ENCODE peak calls at places on chromosomes 4 and X, in four cellular contexts. One of them, this sample, is unnamed.

GRCh38 chrX:86078650-86079049 is 31.3 kb upstream of the CHM start:
- DNase-seq in H1: no peak
- DNase-seq in mesendoderm: peak
- DNase-seq in IMR-90: no peak
- DNase-seq in this sample: no peak

GRCh38 chr4:169756971-169757574 is 671 bp downstream of the HPF1 start:
- DNase-seq in IMR-90: no peak
- DNase-seq in mesendoderm: no peak
- DNase-seq in H1: no peak
- DNase-seq in this sample: no peak

GRCh38 chr4:74158561-74159396 is 861 bp downstream of the MTHFD2L start:
- DNase-seq in mesendoderm: peak
- DNase-seq in H1: no peak
- DNase-seq in IMR-90: peak
- DNase-seq in this sample: no peak

GRCh38 chrX:135295238-135295943 is 13.9 kb upstream of the ETDC start:
- DNase-seq in IMR-90: peak
- DNase-seq in mesendoderm: peak
- DNase-seq in H1: peak
- DNase-seq in this sample: peak

GRCh38 chr4:13427599-13428325 is 56.4 kb downstream of the RAB28 start:
- DNase-seq in H1: no peak
- DNase-seq in mesendoderm: peak
- DNase-seq in IMR-90: peak
- DNase-seq in this sample: no peak

GRCh38 chr4:175419120-175419774 is 392.8 kb downstream of the GPM6A start:
- DNase-seq in IMR-90: peak
- DNase-seq in H1: no peak
- DNase-seq in mesendoderm: peak
- DNase-seq in this sample: no peak

GRCh38 chr4:180827610-180828009 is 1415.6 kb upstream of the TENM3 start:
- DNase-seq in mesendoderm: peak
- DNase-seq in IMR-90: peak
- DNase-seq in H1: no peak
- DNase-seq in this sample: peak

GRCh38 chrX:35590210-35590609 is 207.9 kb upstream of the MAGEB16 start:
- DNase-seq in mesendoderm: no peak
- DNase-seq in H1: no peak
- DNase-seq in IMR-90: no peak
- DNase-seq in this sample: no peak

GRCh38 chrX:37405954-37406353 is 56.8 kb downstream of the PRRG1 start:
- DNase-seq in IMR-90: peak
- DNase-seq in H1: no peak
- DNase-seq in mesendoderm: no peak
- DNase-seq in this sample: no peak

GRCh38 chrX:101395789-101396188 is 5.0 kb downstream of the RPL36A start:
- DNase-seq in IMR-90: no peak
- DNase-seq in H1: no peak
- DNase-seq in mesendoderm: no peak
- DNase-seq in this sample: no peak

GRCh38 chr4:2276581-2277325 is 14.8 kb upstream of the MXD4 start:
- DNase-seq in mesendoderm: no peak
- DNase-seq in IMR-90: no peak
- DNase-seq in H1: no peak
- DNase-seq in this sample: no peak

GRCh38 chr4:169315530-169316306 is 45.0 kb upstream of the SH3RF1 start:
- DNase-seq in IMR-90: peak
- DNase-seq in mesendoderm: peak
- DNase-seq in H1: no peak
- DNase-seq in this sample: no peak

GRCh38 chr4:10460313-10461047 is 3.3 kb upstream of the ZNF518B start:
- DNase-seq in mesendoderm: no peak
- DNase-seq in IMR-90: no peak
- DNase-seq in H1: no peak
- DNase-seq in this sample: no peak

GRCh38 chr4:153276966-153277365 is 67.5 kb upstream of the MND1 start:
- DNase-seq in mesendoderm: no peak
- DNase-seq in IMR-90: no peak
- DNase-seq in H1: no peak
- DNase-seq in this sample: no peak

GRCh38 chr4:84470204-84470785 is 28.8 kb downstream of the NKX6-1 start:
- DNase-seq in IMR-90: no peak
- DNase-seq in H1: no peak
- DNase-seq in mesendoderm: peak
- DNase-seq in this sample: peak

GRCh38 chrX:42941671-42942070 is 163.7 kb upstream of the PPP1R2C start:
- DNase-seq in H1: no peak
- DNase-seq in IMR-90: no peak
- DNase-seq in mesendoderm: no peak
- DNase-seq in this sample: no peak
- H3K4ac ChIP-seq in H1: no peak
- H3K4ac ChIP-seq in IMR-90: no peak
- H3K4ac ChIP-seq in mesendoderm: no peak
- H3K4ac ChIP-seq in this sample: no peak

DNA sequence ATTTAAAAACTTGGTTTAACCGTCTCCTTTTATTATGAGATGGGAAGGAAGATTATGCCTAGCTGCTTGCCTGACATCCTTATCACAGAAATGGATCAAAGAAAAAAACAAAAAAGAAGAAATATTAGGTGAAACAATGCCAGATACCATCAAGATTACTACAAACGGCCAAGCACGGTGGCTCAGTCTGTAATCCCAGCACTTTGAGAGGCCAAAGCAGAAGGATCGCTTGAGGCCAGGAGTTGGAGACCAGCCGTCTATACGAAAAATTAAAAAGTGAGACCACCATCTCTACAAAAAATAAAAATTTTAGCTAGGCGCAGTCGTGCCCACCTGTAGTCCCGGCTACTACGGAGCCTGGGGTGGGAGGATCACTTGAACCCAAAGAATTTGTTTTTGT is 2.3 kb downstream of the FRYL start:
- DNase-seq in IMR-90: no peak
- DNase-seq in H1: no peak
- DNase-seq in mesendoderm: no peak
- DNase-seq in this sample: no peak
- H3K56ac ChIP-seq in IMR-90: no peak
- H3K56ac ChIP-seq in H1: no peak
- H3K56ac ChIP-seq in mesendoderm: peak
- H3K56ac ChIP-seq in this sample: no peak

DNA sequence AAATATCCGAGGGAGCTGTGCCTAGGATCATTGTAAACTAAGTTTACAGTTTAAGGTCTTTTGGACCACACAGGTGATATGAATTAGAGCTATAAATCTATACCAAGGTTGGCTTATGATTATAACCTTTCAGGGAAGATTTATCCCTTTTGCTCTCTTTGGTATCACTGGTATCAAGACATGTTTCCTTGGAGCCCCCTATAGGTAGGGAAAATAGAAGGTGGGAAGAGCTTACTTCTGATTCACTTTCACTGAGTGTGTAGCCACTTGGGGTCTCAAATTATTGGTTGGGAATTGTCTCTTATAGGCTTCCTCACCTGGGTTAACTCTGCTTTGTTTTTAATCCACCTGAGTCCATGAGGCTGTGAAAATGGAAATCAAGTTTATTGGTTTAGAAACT is 262.1 kb upstream of the NR3C2 start:
- DNase-seq in IMR-90: no peak
- DNase-seq in mesendoderm: peak
- DNase-seq in H1: no peak
- DNase-seq in this sample: no peak
- H2BK15ac ChIP-seq in IMR-90: no peak
- H2BK15ac ChIP-seq in mesendoderm: no peak
- H2BK15ac ChIP-seq in H1: no peak
- H2BK15ac ChIP-seq in this sample: no peak

GRCh38 chrX:68433155-68433980 is at the start of gene OPHN1:
- DNase-seq in mesendoderm: peak
- DNase-seq in H1: peak
- DNase-seq in IMR-90: peak
- DNase-seq in this sample: peak
- H3K4ac ChIP-seq in mesendoderm: no peak
- H3K4ac ChIP-seq in H1: no peak
- H3K4ac ChIP-seq in IMR-90: peak
- H3K4ac ChIP-seq in this sample: no peak

DNA sequence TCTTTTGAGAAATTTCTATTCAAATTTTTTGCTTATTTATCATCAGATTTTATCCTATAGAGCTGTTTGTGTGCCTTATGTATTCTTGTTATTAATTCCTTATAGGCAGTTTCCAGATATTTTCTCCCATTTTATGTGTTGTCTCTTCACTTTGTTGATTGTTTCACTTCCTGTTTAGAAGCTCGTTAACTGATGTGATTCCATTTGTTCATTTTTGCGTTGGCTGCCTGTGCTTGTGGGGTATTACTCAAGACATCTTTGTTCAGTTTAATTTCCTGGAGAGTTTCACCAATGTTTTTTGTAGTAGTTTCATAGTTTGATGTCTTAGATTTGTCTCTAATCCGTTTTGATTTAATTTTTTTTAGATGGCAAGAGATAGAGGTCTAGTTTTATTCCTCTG is 14.6 kb downstream of the ZNF718 start:
- DNase-seq in mesendoderm: no peak
- DNase-seq in IMR-90: no peak
- DNase-seq in H1: no peak
- DNase-seq in this sample: no peak
- H3K56ac ChIP-seq in mesendoderm: no peak
- H3K56ac ChIP-seq in IMR-90: no peak
- H3K56ac ChIP-seq in H1: no peak
- H3K56ac ChIP-seq in this sample: no peak

GRCh38 chr4:156557962-156558361 is 413.6 kb downstream of the PDGFC start:
- DNase-seq in mesendoderm: no peak
- DNase-seq in H1: no peak
- DNase-seq in IMR-90: no peak
- DNase-seq in this sample: no peak
- H2BK15ac ChIP-seq in mesendoderm: no peak
- H2BK15ac ChIP-seq in H1: no peak
- H2BK15ac ChIP-seq in IMR-90: no peak
- H2BK15ac ChIP-seq in this sample: no peak

GRCh38 chr4:3834186-3834920 is 68.2 kb downstream of the ADRA2C start:
- DNase-seq in mesendoderm: no peak
- DNase-seq in H1: no peak
- DNase-seq in IMR-90: no peak
- DNase-seq in this sample: no peak
- H3K4ac ChIP-seq in mesendoderm: no peak
- H3K4ac ChIP-seq in H1: no peak
- H3K4ac ChIP-seq in IMR-90: no peak
- H3K4ac ChIP-seq in this sample: no peak

GRCh38 chr4:47326067-47326466 is 137.4 kb downstream of the COMMD8 start:
- DNase-seq in mesendoderm: no peak
- DNase-seq in IMR-90: no peak
- DNase-seq in H1: no peak
- DNase-seq in this sample: no peak
- H3K56ac ChIP-seq in mesendoderm: no peak
- H3K56ac ChIP-seq in IMR-90: no peak
- H3K56ac ChIP-seq in H1: no peak
- H3K56ac ChIP-seq in this sample: no peak

DNA sequence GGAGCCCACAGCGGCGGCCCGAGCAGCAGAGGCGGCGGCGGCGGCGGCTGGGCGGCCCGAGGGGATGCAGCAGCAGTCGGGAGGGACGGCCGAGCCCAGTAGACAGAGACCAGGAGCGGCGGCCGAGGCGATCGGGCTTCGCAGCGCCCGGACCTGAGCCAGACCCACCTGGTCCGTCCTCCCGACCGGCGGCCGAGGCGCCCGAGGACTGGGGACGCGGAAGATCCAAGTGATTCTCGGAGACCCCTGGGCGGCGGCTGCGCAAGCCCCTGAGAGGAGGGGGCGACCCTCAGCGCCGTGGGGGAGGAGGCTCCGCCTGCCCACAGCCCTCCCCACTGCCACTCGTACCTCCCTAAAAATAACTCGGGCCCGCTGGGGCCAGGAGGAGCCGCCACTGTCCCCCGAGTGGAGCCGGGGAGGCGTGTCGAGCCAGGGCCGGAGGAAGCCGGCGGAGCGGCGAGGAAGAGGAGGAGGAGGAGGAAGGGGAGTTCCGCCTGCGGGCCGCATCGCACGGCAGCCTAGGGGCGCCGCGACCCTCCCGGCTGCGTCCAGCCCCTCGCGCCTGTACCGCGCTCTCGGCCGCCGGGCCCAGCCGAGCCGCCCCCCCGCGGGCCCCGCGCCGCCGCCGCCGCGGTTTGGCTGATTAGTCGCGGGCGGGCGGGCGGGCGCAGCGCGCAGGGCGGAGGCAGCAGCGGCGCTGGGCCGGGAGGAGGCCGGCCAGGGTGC is 690 bp downstream of the RAPGEF2 start:
- DNase-seq in mesendoderm: peak
- DNase-seq in IMR-90: peak
- DNase-seq in H1: no peak
- DNase-seq in this sample: peak
- H2BK15ac ChIP-seq in mesendoderm: no peak
- H2BK15ac ChIP-seq in IMR-90: no peak
- H2BK15ac ChIP-seq in H1: no peak
- H2BK15ac ChIP-seq in this sample: no peak